ENCODE peak calls at places on chromosomes 13 and 19, in six cellular contexts. One of them, this sample, is unnamed.

GRCh38 chr13:97878421-97879375 is 74.8 kb upstream of the IPO5 start:
- DNase-seq in left lung: no peak
- DNase-seq in NCI-H1105: no peak
- DNase-seq in frontal cortex: no peak
- DNase-seq in stimulated activated CD8-positive, alpha-beta memory T cell treated with anti-CD3 and anti-CD28 coated beads, Interleukin-2, amount 100 ng/mL, for 1 hour: no peak
- DNase-seq in islet precursor cell: no peak
- DNase-seq in this sample: no peak

GRCh38 chr13:23544668-23545067 is 25.5 kb upstream of the TNFRSF19 start:
- DNase-seq in left lung: no peak
- DNase-seq in NCI-H1105: no peak
- DNase-seq in islet precursor cell: no peak
- DNase-seq in frontal cortex: no peak
- DNase-seq in stimulated activated CD8-positive, alpha-beta memory T cell treated with anti-CD3 and anti-CD28 coated beads, Interleukin-2, amount 100 ng/mL, for 1 hour: no peak
- DNase-seq in this sample: no peak

GRCh38 chr13:107441279-107441678 is 774.1 kb downstream of the LIG4 start:
- DNase-seq in left lung: no peak
- DNase-seq in stimulated activated CD8-positive, alpha-beta memory T cell treated with anti-CD3 and anti-CD28 coated beads, Interleukin-2, amount 100 ng/mL, for 1 hour: no peak
- DNase-seq in NCI-H1105: no peak
- DNase-seq in frontal cortex: no peak
- DNase-seq in islet precursor cell: no peak
- DNase-seq in this sample: no peak

GRCh38 chr19:6047741-6048231 is 62.5 kb downstream of the RFX2 start:
- DNase-seq in stimulated activated CD8-positive, alpha-beta memory T cell treated with anti-CD3 and anti-CD28 coated beads, Interleukin-2, amount 100 ng/mL, for 1 hour: no peak
- DNase-seq in frontal cortex: no peak
- DNase-seq in islet precursor cell: peak; percentile 77
- DNase-seq in NCI-H1105: no peak
- DNase-seq in left lung: no peak
- DNase-seq in this sample: no peak

GRCh38 chr13:110683203-110683883 is 22.6 kb downstream of the CARS2 start:
- DNase-seq in islet precursor cell: no peak
- DNase-seq in NCI-H1105: peak; percentile 14
- DNase-seq in left lung: no peak
- DNase-seq in frontal cortex: no peak
- DNase-seq in stimulated activated CD8-positive, alpha-beta memory T cell treated with anti-CD3 and anti-CD28 coated beads, Interleukin-2, amount 100 ng/mL, for 1 hour: no peak
- DNase-seq in this sample: no peak

GRCh38 chr13:45015300-45015699 is 26.0 kb downstream of the GPALPP1 start:
- DNase-seq in stimulated activated CD8-positive, alpha-beta memory T cell treated with anti-CD3 and anti-CD28 coated beads, Interleukin-2, amount 100 ng/mL, for 1 hour: no peak
- DNase-seq in left lung: no peak
- DNase-seq in NCI-H1105: no peak
- DNase-seq in frontal cortex: no peak
- DNase-seq in islet precursor cell: no peak
- DNase-seq in this sample: no peak

GRCh38 chr13:100773429-100773828 is 98.8 kb upstream of the TMTC4 start:
- DNase-seq in stimulated activated CD8-positive, alpha-beta memory T cell treated with anti-CD3 and anti-CD28 coated beads, Interleukin-2, amount 100 ng/mL, for 1 hour: no peak
- DNase-seq in islet precursor cell: no peak
- DNase-seq in left lung: no peak
- DNase-seq in NCI-H1105: no peak
- DNase-seq in frontal cortex: no peak
- DNase-seq in this sample: no peak

GRCh38 chr19:52370341-52370710 is 603 bp downstream of the ZNF880 start:
- DNase-seq in stimulated activated CD8-positive, alpha-beta memory T cell treated with anti-CD3 and anti-CD28 coated beads, Interleukin-2, amount 100 ng/mL, for 1 hour: no peak
- DNase-seq in left lung: no peak
- DNase-seq in NCI-H1105: no peak
- DNase-seq in frontal cortex: no peak
- DNase-seq in islet precursor cell: no peak
- DNase-seq in this sample: no peak

GRCh38 chr13:26230703-26231102 is 8.6 kb upstream of the RNF6 start:
- DNase-seq in islet precursor cell: no peak
- DNase-seq in frontal cortex: no peak
- DNase-seq in NCI-H1105: no peak
- DNase-seq in left lung: no peak
- DNase-seq in stimulated activated CD8-positive, alpha-beta memory T cell treated with anti-CD3 and anti-CD28 coated beads, Interleukin-2, amount 100 ng/mL, for 1 hour: no peak
- DNase-seq in this sample: no peak

GRCh38 chr19:7515471-7516226 is at the start of gene ZNF358:
- DNase-seq in frontal cortex: peak; percentile 98
- DNase-seq in left lung: peak; percentile 68
- DNase-seq in NCI-H1105: peak; percentile 78
- DNase-seq in islet precursor cell: peak; percentile 90
- DNase-seq in stimulated activated CD8-positive, alpha-beta memory T cell treated with anti-CD3 and anti-CD28 coated beads, Interleukin-2, amount 100 ng/mL, for 1 hour: no peak
- DNase-seq in this sample: peak; percentile 55

GRCh38 chr19:4375164-4375619 is 25.2 kb downstream of the SH3GL1 start:
- DNase-seq in left lung: peak; percentile 69
- DNase-seq in stimulated activated CD8-positive, alpha-beta memory T cell treated with anti-CD3 and anti-CD28 coated beads, Interleukin-2, amount 100 ng/mL, for 1 hour: no peak
- DNase-seq in islet precursor cell: peak; percentile 99
- DNase-seq in frontal cortex: no peak
- DNase-seq in NCI-H1105: no peak
- DNase-seq in this sample: no peak

GRCh38 chr13:43848250-43848649 is 31.3 kb downstream of the CCDC122 start:
- DNase-seq in stimulated activated CD8-positive, alpha-beta memory T cell treated with anti-CD3 and anti-CD28 coated beads, Interleukin-2, amount 100 ng/mL, for 1 hour: no peak
- DNase-seq in frontal cortex: no peak
- DNase-seq in left lung: no peak
- DNase-seq in NCI-H1105: no peak
- DNase-seq in islet precursor cell: no peak
- DNase-seq in this sample: no peak

GRCh38 chr13:73248154-73248553 is 189.3 kb downstream of the KLF5 start:
- DNase-seq in stimulated activated CD8-positive, alpha-beta memory T cell treated with anti-CD3 and anti-CD28 coated beads, Interleukin-2, amount 100 ng/mL, for 1 hour: no peak
- DNase-seq in frontal cortex: no peak
- DNase-seq in NCI-H1105: no peak
- DNase-seq in left lung: no peak
- DNase-seq in islet precursor cell: no peak
- DNase-seq in this sample: no peak

GRCh38 chr13:26538363-26539317 is 18.8 kb upstream of the WASF3 start:
- DNase-seq in left lung: no peak
- DNase-seq in stimulated activated CD8-positive, alpha-beta memory T cell treated with anti-CD3 and anti-CD28 coated beads, Interleukin-2, amount 100 ng/mL, for 1 hour: no peak
- DNase-seq in islet precursor cell: no peak
- DNase-seq in frontal cortex: no peak
- DNase-seq in NCI-H1105: no peak
- DNase-seq in this sample: no peak

GRCh38 chr19:57050863-57051262 is 68.9 kb upstream of the USP29 start:
- DNase-seq in left lung: no peak
- DNase-seq in islet precursor cell: no peak
- DNase-seq in frontal cortex: no peak
- DNase-seq in stimulated activated CD8-positive, alpha-beta memory T cell treated with anti-CD3 and anti-CD28 coated beads, Interleukin-2, amount 100 ng/mL, for 1 hour: no peak
- DNase-seq in NCI-H1105: no peak
- DNase-seq in this sample: no peak

GRCh38 chr19:35975608-35976214 is 19.3 kb upstream of the SDHAF1 start:
- DNase-seq in NCI-H1105: no peak
- DNase-seq in islet precursor cell: peak; percentile 68
- DNase-seq in left lung: no peak
- DNase-seq in frontal cortex: no peak
- DNase-seq in stimulated activated CD8-positive, alpha-beta memory T cell treated with anti-CD3 and anti-CD28 coated beads, Interleukin-2, amount 100 ng/mL, for 1 hour: no peak
- DNase-seq in this sample: no peak

GRCh38 chr19:6126335-6126974 is 9.0 kb upstream of the ACSBG2 start:
- DNase-seq in stimulated activated CD8-positive, alpha-beta memory T cell treated with anti-CD3 and anti-CD28 coated beads, Interleukin-2, amount 100 ng/mL, for 1 hour: no peak
- DNase-seq in islet precursor cell: peak; percentile 66
- DNase-seq in frontal cortex: no peak
- DNase-seq in left lung: no peak
- DNase-seq in NCI-H1105: peak; percentile 32
- DNase-seq in this sample: no peak

GRCh38 chr19:5154129-5154798 is 185.4 kb downstream of the KDM4B start:
- DNase-seq in frontal cortex: peak; percentile 27
- DNase-seq in left lung: no peak
- DNase-seq in stimulated activated CD8-positive, alpha-beta memory T cell treated with anti-CD3 and anti-CD28 coated beads, Interleukin-2, amount 100 ng/mL, for 1 hour: no peak
- DNase-seq in NCI-H1105: no peak
- DNase-seq in islet precursor cell: peak; percentile 79
- DNase-seq in this sample: peak; percentile 52

GRCh38 chr13:83333614-83334388 is 548.5 kb downstream of the SLITRK1 start:
- DNase-seq in left lung: no peak
- DNase-seq in NCI-H1105: no peak
- DNase-seq in stimulated activated CD8-positive, alpha-beta memory T cell treated with anti-CD3 and anti-CD28 coated beads, Interleukin-2, amount 100 ng/mL, for 1 hour: no peak
- DNase-seq in frontal cortex: no peak
- DNase-seq in islet precursor cell: no peak
- DNase-seq in this sample: no peak

GRCh38 chr13:109454167-109454917 is 332.0 kb downstream of the IRS2 start:
- DNase-seq in NCI-H1105: no peak
- DNase-seq in islet precursor cell: no peak
- DNase-seq in left lung: no peak
- DNase-seq in frontal cortex: no peak
- DNase-seq in stimulated activated CD8-positive, alpha-beta memory T cell treated with anti-CD3 and anti-CD28 coated beads, Interleukin-2, amount 100 ng/mL, for 1 hour: no peak
- DNase-seq in this sample: no peak

GRCh38 chr19:2010135-2010668 is 5.3 kb downstream of the BTBD2 start:
- DNase-seq in frontal cortex: no peak
- DNase-seq in islet precursor cell: no peak
- DNase-seq in NCI-H1105: no peak
- DNase-seq in left lung: no peak
- DNase-seq in stimulated activated CD8-positive, alpha-beta memory T cell treated with anti-CD3 and anti-CD28 coated beads, Interleukin-2, amount 100 ng/mL, for 1 hour: no peak
- DNase-seq in this sample: no peak

GRCh38 chr19:15701757-15702589 is 25.9 kb upstream of the OR10H2 start:
- DNase-seq in islet precursor cell: no peak
- DNase-seq in frontal cortex: no peak
- DNase-seq in stimulated activated CD8-positive, alpha-beta memory T cell treated with anti-CD3 and anti-CD28 coated beads, Interleukin-2, amount 100 ng/mL, for 1 hour: no peak
- DNase-seq in NCI-H1105: no peak
- DNase-seq in left lung: no peak
- DNase-seq in this sample: no peak

GRCh38 chr19:38055655-38056521 is 148.9 kb downstream of the SIPA1L3 start:
- DNase-seq in left lung: no peak
- DNase-seq in islet precursor cell: no peak
- DNase-seq in NCI-H1105: peak; percentile 24
- DNase-seq in frontal cortex: no peak
- DNase-seq in stimulated activated CD8-positive, alpha-beta memory T cell treated with anti-CD3 and anti-CD28 coated beads, Interleukin-2, amount 100 ng/mL, for 1 hour: no peak
- DNase-seq in this sample: no peak

GRCh38 chr13:111654531-111654930 is 334.1 kb downstream of the TEX29 start:
- DNase-seq in islet precursor cell: peak; percentile 22
- DNase-seq in NCI-H1105: no peak
- DNase-seq in left lung: no peak
- DNase-seq in frontal cortex: no peak
- DNase-seq in stimulated activated CD8-positive, alpha-beta memory T cell treated with anti-CD3 and anti-CD28 coated beads, Interleukin-2, amount 100 ng/mL, for 1 hour: no peak
- DNase-seq in this sample: no peak